ENCODE peak calls at places on chromosome 5, in four cellular contexts. One of them, this sample, is unnamed.

GRCh38 chr5:1208221-1208742 is 6.9 kb downstream of the SLC6A19 start:
- DNase-seq in dorsolateral prefrontal cortex: no peak
- DNase-seq in heart right ventricle: peak
- DNase-seq in NB4: no peak
- DNase-seq in this sample: no peak

GRCh38 chr5:168879929-168880328 is 300.8 kb upstream of the PANK3 start:
- DNase-seq in dorsolateral prefrontal cortex: no peak
- DNase-seq in heart right ventricle: no peak
- DNase-seq in NB4: peak
- DNase-seq in this sample: peak

GRCh38 chr5:181215997-181216982 is 6.8 kb upstream of the TRIM41 start:
- DNase-seq in dorsolateral prefrontal cortex: no peak
- DNase-seq in heart right ventricle: no peak
- DNase-seq in NB4: peak
- DNase-seq in this sample: no peak

GRCh38 chr5:149069711-149070110 is 6.8 kb upstream of the SH3TC2 start:
- DNase-seq in heart right ventricle: peak
- DNase-seq in NB4: no peak
- DNase-seq in dorsolateral prefrontal cortex: no peak
- DNase-seq in this sample: no peak

GRCh38 chr5:132751444-132751843 is 4.2 kb downstream of the CCNI2 start:
- DNase-seq in heart right ventricle: no peak
- DNase-seq in dorsolateral prefrontal cortex: no peak
- DNase-seq in NB4: no peak
- DNase-seq in this sample: peak

GRCh38 chr5:138605254-138605972 is 30.2 kb upstream of the HSPA9 start:
- DNase-seq in dorsolateral prefrontal cortex: no peak
- DNase-seq in heart right ventricle: no peak
- DNase-seq in NB4: peak
- DNase-seq in this sample: no peak

GRCh38 chr5:32251864-32252458 is 60.8 kb downstream of the MTMR12 start:
- DNase-seq in dorsolateral prefrontal cortex: no peak
- DNase-seq in heart right ventricle: no peak
- DNase-seq in NB4: no peak
- DNase-seq in this sample: no peak

GRCh38 chr5:35230043-35230611 is at the start of gene PRLR:
- DNase-seq in NB4: peak
- DNase-seq in heart right ventricle: peak
- DNase-seq in dorsolateral prefrontal cortex: no peak
- DNase-seq in this sample: no peak

GRCh38 chr5:74630387-74631087 is 10.0 kb downstream of the ENC1 start:
- DNase-seq in NB4: no peak
- DNase-seq in dorsolateral prefrontal cortex: no peak
- DNase-seq in heart right ventricle: no peak
- DNase-seq in this sample: no peak

GRCh38 chr5:151620463-151620844 is 29.3 kb upstream of the FAT2 start:
- DNase-seq in dorsolateral prefrontal cortex: no peak
- DNase-seq in heart right ventricle: no peak
- DNase-seq in NB4: no peak
- DNase-seq in this sample: no peak

GRCh38 chr5:98593418-98593817 is 180.0 kb upstream of the RGMB start:
- DNase-seq in dorsolateral prefrontal cortex: no peak
- DNase-seq in NB4: no peak
- DNase-seq in heart right ventricle: no peak
- DNase-seq in this sample: no peak

GRCh38 chr5:98902733-98903132 is 26.1 kb downstream of the CHD1 start:
- DNase-seq in dorsolateral prefrontal cortex: no peak
- DNase-seq in NB4: no peak
- DNase-seq in heart right ventricle: no peak
- DNase-seq in this sample: no peak

GRCh38 chr5:14406554-14406849 is 175.1 kb upstream of the OTULINL start:
- DNase-seq in NB4: no peak
- DNase-seq in dorsolateral prefrontal cortex: no peak
- DNase-seq in heart right ventricle: no peak
- DNase-seq in this sample: no peak

GRCh38 chr5:138951091-138951985 is 76.2 kb upstream of the LRRTM2 start:
- DNase-seq in NB4: no peak
- DNase-seq in heart right ventricle: no peak
- DNase-seq in dorsolateral prefrontal cortex: no peak
- DNase-seq in this sample: no peak

GRCh38 chr5:100520348-100520747 is 14.8 kb upstream of the FAM174A start:
- DNase-seq in NB4: no peak
- DNase-seq in dorsolateral prefrontal cortex: no peak
- DNase-seq in heart right ventricle: no peak
- DNase-seq in this sample: no peak

GRCh38 chr5:140245354-140245753 is 57.5 kb downstream of the PFDN1 start:
- DNase-seq in heart right ventricle: no peak
- DNase-seq in NB4: no peak
- DNase-seq in dorsolateral prefrontal cortex: no peak
- DNase-seq in this sample: no peak

GRCh38 chr5:43852276-43852675 is 249.3 kb downstream of the NNT start:
- DNase-seq in NB4: no peak
- DNase-seq in dorsolateral prefrontal cortex: no peak
- DNase-seq in heart right ventricle: no peak
- DNase-seq in this sample: no peak

GRCh38 chr5:67301285-67301904 is 104.8 kb upstream of the CD180 start:
- DNase-seq in NB4: peak
- DNase-seq in heart right ventricle: peak
- DNase-seq in dorsolateral prefrontal cortex: no peak
- DNase-seq in this sample: no peak

GRCh38 chr5:38845555-38846378 is at the start of gene OSMR:
- DNase-seq in dorsolateral prefrontal cortex: peak
- DNase-seq in NB4: peak
- DNase-seq in heart right ventricle: peak
- DNase-seq in this sample: no peak

GRCh38 chr5:66666778-66667177 is 70.6 kb downstream of the MAST4 start:
- DNase-seq in heart right ventricle: peak
- DNase-seq in dorsolateral prefrontal cortex: no peak
- DNase-seq in NB4: no peak
- DNase-seq in this sample: no peak

GRCh38 chr5:147390654-147391053 is 119.2 kb downstream of the DPYSL3 start:
- DNase-seq in heart right ventricle: no peak
- DNase-seq in dorsolateral prefrontal cortex: no peak
- DNase-seq in NB4: no peak
- DNase-seq in this sample: no peak

DNA sequence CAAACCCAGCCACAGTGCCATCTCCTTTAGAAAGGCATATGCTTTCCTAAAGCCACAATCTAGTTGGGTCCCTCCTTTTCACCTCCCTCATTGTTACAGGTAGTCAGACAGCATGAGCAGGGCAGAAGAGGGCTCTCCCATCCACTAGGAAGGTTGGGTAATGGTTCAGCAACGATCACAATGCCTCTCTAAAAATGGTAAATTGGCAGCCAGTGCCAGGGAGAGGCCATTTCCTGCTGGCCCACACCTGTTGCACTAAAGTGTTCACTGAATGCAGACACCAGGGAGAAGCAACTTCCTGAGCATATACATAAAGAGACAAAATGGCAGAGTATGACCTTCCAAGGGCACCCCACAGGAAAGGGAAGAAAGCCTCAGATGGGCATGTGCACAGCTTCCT is 31.3 kb upstream of the DAP start:
- DNase-seq in NB4: no peak
- DNase-seq in heart right ventricle: no peak
- DNase-seq in dorsolateral prefrontal cortex: no peak
- DNase-seq in this sample: no peak
- TF ChIP-seq CTCF in NB4: no peak
- TF ChIP-seq CTCF in heart right ventricle: no peak
- TF ChIP-seq CTCF in dorsolateral prefrontal cortex: no peak
- TF ChIP-seq CTCF in this sample: no peak

GRCh38 chr5:134851307-134851923 is 5.6 kb downstream of the C5orf24 start:
- DNase-seq in heart right ventricle: no peak
- DNase-seq in NB4: peak
- DNase-seq in dorsolateral prefrontal cortex: no peak
- DNase-seq in this sample: no peak
- TF ChIP-seq CTCF in heart right ventricle: no peak
- TF ChIP-seq CTCF in NB4: peak
- TF ChIP-seq CTCF in dorsolateral prefrontal cortex: no peak
- TF ChIP-seq CTCF in this sample: peak

GRCh38 chr5:150121448-150122157 is 34.0 kb downstream of the PDGFRB start:
- DNase-seq in dorsolateral prefrontal cortex: no peak
- DNase-seq in NB4: no peak
- DNase-seq in heart right ventricle: no peak
- DNase-seq in this sample: no peak

GRCh38 chr5:150122536-150123481 is 32.8 kb downstream of the PDGFRB start:
- DNase-seq in NB4: no peak
- DNase-seq in dorsolateral prefrontal cortex: no peak
- DNase-seq in heart right ventricle: no peak
- DNase-seq in this sample: no peak

GRCh38 chr5:150120617-150121447 is 34.5 kb upstream of the CSF1R start:
- DNase-seq in NB4: no peak
- DNase-seq in dorsolateral prefrontal cortex: no peak
- DNase-seq in heart right ventricle: no peak
- DNase-seq in this sample: no peak

GRCh38 chr5:150124111-150124557 is 31.5 kb downstream of the PDGFRB start:
- DNase-seq in heart right ventricle: no peak
- DNase-seq in dorsolateral prefrontal cortex: no peak
- DNase-seq in NB4: no peak
- DNase-seq in this sample: no peak

DNA sequence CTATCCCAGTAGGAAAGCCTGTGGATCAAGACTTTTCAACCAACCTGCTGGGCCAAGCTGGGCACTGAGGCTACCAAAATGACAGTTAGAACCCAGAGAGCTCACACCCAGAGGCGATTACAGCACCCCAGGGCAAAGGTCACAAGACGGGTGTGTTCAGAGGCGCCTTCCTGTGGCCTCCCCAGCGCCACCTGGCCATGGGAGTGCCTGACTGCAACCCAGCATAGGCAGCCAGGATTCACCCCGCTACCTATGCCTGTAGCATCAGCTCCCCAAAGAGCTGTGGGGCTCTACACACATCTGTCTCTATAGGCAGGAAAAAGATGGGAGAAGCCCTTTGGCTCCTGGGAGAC is 33.5 kb downstream of the PDGFRB start:
- DNase-seq in heart right ventricle: no peak
- DNase-seq in dorsolateral prefrontal cortex: no peak
- DNase-seq in NB4: peak
- DNase-seq in this sample: no peak
- TF ChIP-seq CTCF in heart right ventricle: no peak
- TF ChIP-seq CTCF in dorsolateral prefrontal cortex: no peak
- TF ChIP-seq CTCF in NB4: peak
- TF ChIP-seq CTCF in this sample: peak

GRCh38 chr5:86500947-86501346 is 116.8 kb upstream of the COX7C start:
- DNase-seq in dorsolateral prefrontal cortex: no peak
- DNase-seq in NB4: peak
- DNase-seq in heart right ventricle: no peak
- DNase-seq in this sample: no peak
- TF ChIP-seq CTCF in dorsolateral prefrontal cortex: no peak
- TF ChIP-seq CTCF in NB4: no peak
- TF ChIP-seq CTCF in heart right ventricle: peak
- TF ChIP-seq CTCF in this sample: no peak

This sample was measured in GM12864.